ENCODE peak calls at places on chromosomes 1 and 21, in nine cellular contexts. K, L, I, W, N, H, X, O and T are unnamed samples.

GRCh38 chr1:101713760-101714159 is 283.0 kb downstream of the OLFM3 start:
- DNase-seq in O (no peak), N (no peak), H (no peak), K (no peak), X (no peak), W (no peak), I (no peak), L (no peak), T (no peak)

GRCh38 chr1:244049142-244049968 is 1.7 kb upstream of the ZBTB18 start:
- DNase-seq in W (peak), X (peak), I (peak), K (no peak), O (no peak), H (no peak), L (no peak), N (no peak), T (no peak)

GRCh38 chr1:22978299-22978698 is 5.6 kb upstream of the LACTBL1 start:
- DNase-seq in L (peak), K (peak), I (no peak), O (no peak), W (peak), N (peak), H (no peak), X (no peak), T (no peak)

GRCh38 chr1:224116131-224116530 is 2.2 kb downstream of the FBXO28 start:
- DNase-seq in N (no peak), X (no peak), K (peak), L (peak), O (peak), I (no peak), W (peak), H (no peak), T (peak)

GRCh38 chr1:228286505-228287417 is 78.9 kb downstream of the OBSCN start:
- DNase-seq in W (no peak), O (no peak), L (no peak), H (no peak), I (no peak), X (no peak), N (no peak), K (no peak), T (no peak)

GRCh38 chr1:244837597-244838258 is 2.3 kb downstream of the COX20 start:
- DNase-seq in W (no peak), N (no peak), K (no peak), X (no peak), O (no peak), I (no peak), H (no peak), L (no peak), T (no peak)

GRCh38 chr21:37582613-37583012 is 216.0 kb downstream of the DYRK1A start:
- DNase-seq in I (no peak), O (peak), H (no peak), W (peak), X (no peak), N (peak), K (peak), L (peak), T (no peak)

GRCh38 chr1:17958704-17959103 is 148.9 kb upstream of the IGSF21 start:
- DNase-seq in L (no peak), I (no peak), N (no peak), X (no peak), K (no peak), O (no peak), W (no peak), H (no peak), T (no peak)

GRCh38 chr1:109750920-109751319 is 10.1 kb upstream of the GSTM3 start:
- DNase-seq in O (no peak), H (no peak), K (no peak), I (no peak), X (no peak), W (no peak), L (no peak), N (no peak), T (no peak)

GRCh38 chr1:89047734-89048133 is 17.3 kb downstream of the GBP1 start:
- DNase-seq in O (no peak), K (peak), W (no peak), I (no peak), X (no peak), N (no peak), H (no peak), L (peak), T (no peak)

GRCh38 chr1:110952031-110952430 is 11.7 kb downstream of the LRIF1 start:
- DNase-seq in L (no peak), W (no peak), X (no peak), O (no peak), H (no peak), I (no peak), K (no peak), N (no peak), T (no peak)

GRCh38 chr1:184753608-184754478 is 815 bp downstream of the EDEM3 start:
- DNase-seq in X (peak), W (peak), N (no peak), I (peak), H (peak), K (peak), L (peak), O (peak), T (peak)

GRCh38 chr1:212918751-212919150 is 31.6 kb upstream of the VASH2 start:
- DNase-seq in X (no peak), W (no peak), N (no peak), K (no peak), O (no peak), L (no peak), H (no peak), I (no peak), T (no peak)

GRCh38 chr1:27661412-27662075 is 10.4 kb downstream of the IFI6 start:
- DNase-seq in O (no peak), W (no peak), N (no peak), I (no peak), L (no peak), X (no peak), K (no peak), H (no peak), T (no peak)